ENCODE peak calls at places on chromosomes 7 and 10, in eight cellular contexts. Q, X, D, R, K, N, E and I are unnamed samples.

GRCh38 chr7:112665709-112666108 is 124.5 kb downstream of the TMEM168 start:
- DNase-seq in Q (no peak), D (no peak), X (no peak), N (no peak), K (no peak), R (peak), E (no peak), I (no peak)

GRCh38 chr10:100934084-100934659 is 21.4 kb downstream of the SLF2 start:
- DNase-seq in E (no peak), N (no peak), X (no peak), K (no peak), D (no peak), Q (no peak), R (no peak), I (peak)

GRCh38 chr10:75718996-75719395 is 287.6 kb downstream of the LRMDA start:
- DNase-seq in K (no peak), N (no peak), X (no peak), R (no peak), E (no peak), Q (no peak), D (no peak), I (no peak)

GRCh38 chr7:102189756-102190155 is 96.9 kb upstream of the SH2B2 start:
- DNase-seq in X (no peak), R (no peak), D (no peak), Q (no peak), N (no peak), K (no peak), E (no peak), I (no peak)

GRCh38 chr10:48713966-48714618 is 29.4 kb downstream of the WDFY4 start:
- DNase-seq in K (no peak), E (no peak), X (no peak), Q (no peak), R (no peak), D (no peak), N (no peak), I (no peak)

GRCh38 chr10:79139124-79139835 is 70.5 kb downstream of the ZMIZ1 start:
- DNase-seq in R (peak), D (no peak), N (peak), K (no peak), E (no peak), Q (peak), X (peak), I (no peak)

GRCh38 chr7:94396606-94397005 is 1.9 kb downstream of the COL1A2 start:
- DNase-seq in X (no peak), N (no peak), E (no peak), R (no peak), D (no peak), K (no peak), Q (no peak), I (no peak)

GRCh38 chr7:18399624-18400235 is 95.8 kb upstream of the HDAC9 start:
- DNase-seq in R (peak), X (no peak), D (no peak), N (no peak), Q (no peak), K (no peak), E (no peak), I (no peak)

GRCh38 chr10:79049931-79050895 is 18.6 kb upstream of the ZMIZ1 start:
- DNase-seq in N (no peak), Q (peak), X (no peak), D (peak), R (peak), K (no peak), E (peak), I (peak)

GRCh38 chr7:130919316-130920103 is 185.5 kb upstream of the KLF14 start:
- DNase-seq in X (no peak), N (no peak), Q (no peak), D (no peak), K (no peak), R (no peak), E (no peak), I (no peak)

GRCh38 chr10:119489572-119490326 is 52.8 kb downstream of the RGS10 start:
- DNase-seq in K (peak), Q (no peak), D (peak), N (no peak), X (peak), R (no peak), E (no peak), I (peak)